ENCODE peak calls at places on chromosome 1, in seven cellular contexts. Z is head of caudate nucleus; E is amniotic epithelial cell; V is GM18507; C is HT-29; O is iris pigment epithelial cell; L is activated CD4-positive, alpha-beta memory T cell treated with anti-CD3 and anti-CD28 coated beads, Interleukin-2, amount 10 ng/mL, durations not matched to agents 7 days and 5 days. X is an unnamed sample.

GRCh38 chr1:209855623-209856022 is 27.9 kb downstream of the UTP25 start:
- DNase-seq in Z (no peak), E (no peak), V (no peak), C (no peak), O (no peak), L (no peak), X (no peak)

GRCh38 chr1:7022058-7022457 is 236.8 kb downstream of the CAMTA1 start:
- DNase-seq in Z (no peak), E (no peak), V (no peak), C (no peak), O (no peak), L (no peak), X (no peak)

GRCh38 chr1:186722711-186723309 is 42.6 kb upstream of the PTGS2 start:
- DNase-seq in Z (no peak), E (peak), V (no peak), C (peak), O (peak), L (no peak), X (no peak)

GRCh38 chr1:55061000-55061705 is 21.8 kb downstream of the PCSK9 start:
- DNase-seq in Z (no peak), E (no peak), V (no peak), C (no peak), O (no peak), L (no peak), X (no peak)

GRCh38 chr1:183180634-183181056 is 5.4 kb upstream of the LAMC2 start:
- DNase-seq in Z (no peak), E (peak), V (no peak), C (no peak), O (peak), L (no peak), X (no peak)

GRCh38 chr1:169466259-169467230 is 19.2 kb downstream of the SLC19A2 start:
- DNase-seq in Z (no peak), E (peak), V (no peak), C (peak), O (peak), L (no peak), X (no peak)

GRCh38 chr1:161735837-161736236 is 13.7 kb upstream of the DUSP12 start:
- DNase-seq in Z (no peak), E (no peak), V (no peak), C (no peak), O (no peak), L (no peak), X (no peak)

GRCh38 chr1:225987491-225988316 is 11.4 kb downstream of the SDE2 start:
- DNase-seq in Z (no peak), E (peak), V (no peak), C (peak), O (peak), L (no peak), X (no peak)

GRCh38 chr1:199301472-199301871 is 662.6 kb downstream of the PTPRC start:
- DNase-seq in Z (no peak), E (no peak), V (no peak), C (no peak), O (no peak), L (no peak), X (no peak)